ENCODE peak calls at places on chromosomes 11 and 22, in four cellular contexts. Y, C, T and L are unnamed samples.

GRCh38 chr22:17927062-17927461 is 97.3 kb downstream of the MICAL3 start:
- DNase-seq in T (no peak), C (no peak), Y (no peak), L (no peak)

GRCh38 chr11:3775761-3776406 is 21.5 kb downstream of the NUP98 start:
- DNase-seq in Y (no peak), T (no peak), C (no peak), L (no peak)

GRCh38 chr11:44226945-44227344 is 83.0 kb downstream of the ALX4 start:
- DNase-seq in Y (no peak), T (no peak), C (peak), L (no peak)

GRCh38 chr11:35893796-35894475 is 49.9 kb upstream of the LDLRAD3 start:
- DNase-seq in C (peak), T (no peak), Y (no peak), L (no peak)

GRCh38 chr11:1360835-1361357 is 28.8 kb upstream of the BRSK2 start:
- DNase-seq in T (no peak), C (no peak), Y (peak), L (no peak)

GRCh38 chr11:103659138-103659734 is 377.2 kb upstream of the DDI1 start:
- DNase-seq in C (no peak), Y (no peak), T (peak), L (peak)

GRCh38 chr22:30855677-30856518 is 112.7 kb downstream of the MORC2 start:
- DNase-seq in T (peak), C (no peak), Y (no peak), L (peak)

GRCh38 chr22:30291334-30291892 is 2.1 kb upstream of the CASTOR1 start:
- DNase-seq in Y (no peak), T (no peak), C (no peak), L (no peak)

GRCh38 chr22:27994481-27995331 is 75.7 kb upstream of the PITPNB start:
- DNase-seq in C (no peak), T (no peak), Y (no peak), L (no peak)

GRCh38 chr11:14645247-14645912 is 1.8 kb downstream of the PDE3B start:
- DNase-seq in Y (no peak), T (peak), C (no peak), L (peak)

GRCh38 chr11:61507962-61508824 is at the start of gene LRRC10B:
- DNase-seq in C (no peak), Y (no peak), T (no peak), L (peak)

GRCh38 chr22:44737414-44738346 is 14.7 kb upstream of the ARHGAP8 start:
- DNase-seq in Y (no peak), T (no peak), C (no peak), L (no peak)

GRCh38 chr11:72736452-72737069 is 15.6 kb downstream of the ARAP1 start:
- DNase-seq in T (peak), Y (peak), C (no peak), L (peak)

GRCh38 chr11:71327156-71328085 is 75.0 kb upstream of the SHANK2 start:
- DNase-seq in T (no peak), Y (no peak), C (no peak), L (no peak)

GRCh38 chr11:110763249-110764011 is 51.2 kb upstream of the ARHGAP20 start:
- DNase-seq in T (peak), C (peak), Y (no peak), L (peak)

GRCh38 chr22:44383071-44383575 is 70.4 kb upstream of the SHISAL1 start:
- DNase-seq in T (no peak), C (no peak), Y (no peak), L (no peak)

GRCh38 chr22:39205344-39206021 is 39.3 kb downstream of the PDGFB start:
- DNase-seq in Y (peak), C (no peak), T (peak), L (peak)

GRCh38 chr11:110349109-110349996 is 52.9 kb upstream of the RDX start:
- DNase-seq in Y (no peak), C (no peak), T (no peak), L (no peak)

GRCh38 chr11:69370984-69371709 is 77.2 kb downstream of the MYEOV start:
- DNase-seq in Y (peak), C (no peak), T (no peak), L (no peak)

GRCh38 chr22:49953027-49953679 is 7.4 kb upstream of the PIM3 start:
- DNase-seq in C (no peak), T (no peak), Y (no peak), L (no peak)

GRCh38 chr22:36331306-36331911 is 56.4 kb downstream of the MYH9 start:
- DNase-seq in C (peak), Y (peak), T (peak), L (peak)
- H3K4me3 ChIP-seq in C (no peak), Y (peak), T (no peak), L (peak)

GRCh38 chr11:131767421-131767820 is 397.0 kb downstream of the NTM start:
- DNase-seq in C (no peak), Y (no peak), T (peak), L (peak)

GRCh38 chr11:131762346-131763110 is 392.1 kb downstream of the NTM start:
- DNase-seq in T (peak), C (no peak), Y (no peak), L (no peak)

GRCh38 chr11:131764126-131764525 is 393.7 kb downstream of the NTM start:
- DNase-seq in Y (no peak), T (no peak), C (no peak), L (no peak)

GRCh38 chr11:131763193-131763890 is 392.9 kb downstream of the NTM start:
- DNase-seq in Y (no peak), T (peak), C (no peak), L (no peak)

GRCh38 chr11:131766637-131767036 is 396.2 kb downstream of the NTM start:
- DNase-seq in C (no peak), T (no peak), Y (no peak), L (no peak)
- H3K4me3 ChIP-seq in C (no peak), T (no peak), Y (no peak), L (no peak)

DNA sequence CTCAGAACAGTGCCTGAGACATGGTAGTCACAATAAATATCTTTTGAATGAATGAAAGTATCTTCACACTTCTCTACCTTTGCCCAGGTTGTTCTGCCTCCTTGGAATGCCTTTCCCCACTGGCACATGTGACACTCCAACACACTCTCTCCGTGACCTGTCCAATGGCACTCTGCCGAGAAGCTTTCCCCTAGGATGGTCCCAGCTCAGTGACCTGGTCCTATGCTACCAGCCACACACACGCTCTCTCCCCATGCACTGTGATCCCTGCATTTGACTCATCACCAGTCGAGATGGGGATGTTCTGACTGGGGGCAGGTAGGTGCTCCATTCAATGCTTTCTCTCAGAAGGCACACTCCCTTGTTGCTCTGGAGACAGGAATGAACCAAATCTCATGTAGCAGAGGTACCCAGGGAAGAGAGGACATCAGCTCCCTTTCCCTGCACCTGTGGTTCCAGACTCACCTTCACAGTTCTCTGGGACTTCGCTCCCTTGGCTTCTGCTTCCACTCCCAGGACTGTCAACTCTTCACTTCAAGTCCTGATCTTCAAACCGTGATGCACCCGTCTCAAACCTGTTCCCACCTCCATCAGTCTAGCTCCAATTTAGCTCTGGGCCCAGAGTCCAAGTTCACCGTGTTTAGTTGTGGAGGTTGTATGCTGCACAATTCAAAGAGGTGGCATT is 30.7 kb upstream of the LMO1 start:
- DNase-seq in C (no peak), Y (no peak), T (no peak), L (no peak)
- H3K4me3 ChIP-seq in C (no peak), Y (no peak), T (no peak), L (no peak)

GRCh38 chr11:37171451-37171850 is 573.4 kb upstream of the RAG2 start:
- DNase-seq in C (no peak), T (no peak), Y (no peak), L (no peak)
- H3K4me3 ChIP-seq in C (no peak), T (no peak), Y (no peak), L (no peak)

DNA sequence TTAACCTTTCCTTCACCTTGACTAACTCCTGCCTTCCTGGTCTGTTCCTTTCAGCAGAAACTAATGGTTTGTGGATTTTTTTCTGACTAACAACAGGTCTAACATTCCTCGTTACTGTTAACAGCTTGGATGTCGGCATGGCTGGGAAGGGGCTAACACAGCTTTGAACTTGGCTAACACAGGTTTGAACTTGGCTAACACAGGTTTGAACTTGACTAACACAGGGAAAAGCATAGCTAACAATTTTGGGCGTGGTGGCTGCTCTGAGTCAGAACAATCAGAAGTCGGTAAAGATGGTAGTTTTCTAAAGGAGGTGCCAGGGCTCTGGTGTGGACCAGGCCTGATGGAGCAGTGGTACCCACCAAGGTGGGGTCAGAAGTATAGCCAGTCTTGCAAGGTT is 16.1 kb downstream of the MIAT start:
- DNase-seq in C (no peak), Y (no peak), T (peak), L (peak)
- H3K4me3 ChIP-seq in C (peak), Y (peak), T (peak), L (peak)

GRCh38 chr11:134951305-134951700 is 539.3 kb upstream of the B3GAT1 start:
- DNase-seq in T (peak), C (no peak), Y (no peak), L (peak)
- H3K4me3 ChIP-seq in T (no peak), C (no peak), Y (no peak), L (peak)

GRCh38 chr11:119382101-119382500 is 611 bp upstream of the USP2 start:
- DNase-seq in Y (peak), T (no peak), C (no peak), L (peak)
- H3K4me3 ChIP-seq in Y (peak), T (peak), C (peak), L (peak)

DNA sequence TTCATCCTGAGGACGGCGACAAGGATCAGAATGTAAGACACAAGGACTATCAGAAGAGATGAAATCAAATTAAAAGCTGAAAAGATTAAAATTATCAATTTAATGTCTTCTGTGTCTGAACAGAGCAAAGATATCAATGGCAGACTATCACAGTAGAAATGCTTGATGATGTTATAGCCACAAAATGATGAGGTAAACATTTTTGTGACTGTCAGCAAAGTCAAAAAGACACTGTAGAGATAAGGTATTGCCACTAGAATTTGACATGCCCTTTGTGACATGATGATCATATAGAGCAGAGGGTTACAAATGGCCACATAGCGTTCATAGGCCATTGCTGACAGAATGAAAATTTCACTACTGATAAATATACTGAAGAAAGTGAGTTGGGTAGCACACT is 12.2 kb downstream of the OR5J2 start:
- DNase-seq in Y (no peak), T (no peak), C (no peak), L (no peak)
- H3K4me3 ChIP-seq in Y (no peak), T (no peak), C (no peak), L (no peak)

GRCh38 chr11:134226806-134227325 is 2.4 kb downstream of the VPS26B start:
- DNase-seq in T (no peak), C (no peak), Y (no peak), L (peak)
- H3K4me3 ChIP-seq in T (no peak), C (peak), Y (no peak), L (no peak)